ENCODE peak calls at places on chromosome 22, in four cellular contexts. K is ovary, J is fibroblast of lung, H is Peyer's patch. O is an unnamed sample.

GRCh38 chr22:48849963-48850657 is 977.6 kb downstream of the BRD1 start:
- DNase-seq in K (no peak), J (no peak), H (no peak), O (no peak)

GRCh38 chr22:21075516-21076138 is 29.9 kb downstream of the LRRC74B start:
- DNase-seq in K (no peak), J (no peak), H (no peak), O (no peak)

GRCh38 chr22:44871782-44872181 is 119.4 kb downstream of the ARHGAP8 start:
- DNase-seq in K (no peak), J (no peak), H (no peak), O (no peak)

GRCh38 chr22:24728790-24729637 is 45.5 kb downstream of the PIWIL3 start:
- DNase-seq in K (peak; percentile 38), J (peak; percentile 81), H (no peak), O (peak; percentile 37)

GRCh38 chr22:27662359-27663030 is 139.1 kb downstream of the MN1 start:
- DNase-seq in K (peak; percentile 88), J (peak; percentile 34), H (no peak), O (peak; percentile 83)

GRCh38 chr22:49359061-49359460 is 468.6 kb downstream of the BRD1 start:
- DNase-seq in K (no peak), J (no peak), H (no peak), O (no peak)

GRCh38 chr22:45504703-45505341 is 2.1 kb downstream of the FBLN1 start:
- DNase-seq in K (no peak), J (peak; percentile 63), H (no peak), O (peak; percentile 63)

GRCh38 chr22:48258108-48258705 is 1495.8 kb downstream of the TBC1D22A start:
- DNase-seq in K (no peak), J (no peak), H (no peak), O (no peak)

GRCh38 chr22:40877488-40877887 is 15.6 kb upstream of the DNAJB7 start:
- DNase-seq in K (no peak), J (no peak), H (no peak), O (no peak)

GRCh38 chr22:45709866-45710265 is 38.2 kb downstream of the ATXN10 start:
- DNase-seq in K (no peak), J (peak; percentile 28), H (no peak), O (no peak)

GRCh38 chr22:17477401-17477833 is 85.9 kb upstream of the SLC25A18 start:
- DNase-seq in K (peak; percentile 26), J (peak; percentile 82), H (no peak), O (peak; percentile 23)

GRCh38 chr22:48576333-48577013 is 1251.2 kb downstream of the BRD1 start:
- DNase-seq in K (no peak), J (no peak), H (no peak), O (no peak)

GRCh38 chr22:33908201-33909074 is 11.8 kb downstream of the LARGE1 start:
- DNase-seq in K (no peak), J (no peak), H (no peak), O (no peak)

GRCh38 chr22:32810241-32811133 is 9.0 kb downstream of the TIMP3 start:
- DNase-seq in K (no peak), J (peak; percentile 59), H (no peak), O (no peak)

GRCh38 chr22:48670317-48670716 is 1157.4 kb downstream of the BRD1 start:
- DNase-seq in K (no peak), J (no peak), H (no peak), O (no peak)

GRCh38 chr22:46931414-46931813 is 169.0 kb downstream of the TBC1D22A start:
- DNase-seq in K (no peak), J (no peak), H (no peak), O (no peak)

GRCh38 chr22:24233816-24234215 is 11.1 kb downstream of the GGT5 start:
- DNase-seq in K (no peak), J (no peak), H (no peak), O (no peak)

DNA sequence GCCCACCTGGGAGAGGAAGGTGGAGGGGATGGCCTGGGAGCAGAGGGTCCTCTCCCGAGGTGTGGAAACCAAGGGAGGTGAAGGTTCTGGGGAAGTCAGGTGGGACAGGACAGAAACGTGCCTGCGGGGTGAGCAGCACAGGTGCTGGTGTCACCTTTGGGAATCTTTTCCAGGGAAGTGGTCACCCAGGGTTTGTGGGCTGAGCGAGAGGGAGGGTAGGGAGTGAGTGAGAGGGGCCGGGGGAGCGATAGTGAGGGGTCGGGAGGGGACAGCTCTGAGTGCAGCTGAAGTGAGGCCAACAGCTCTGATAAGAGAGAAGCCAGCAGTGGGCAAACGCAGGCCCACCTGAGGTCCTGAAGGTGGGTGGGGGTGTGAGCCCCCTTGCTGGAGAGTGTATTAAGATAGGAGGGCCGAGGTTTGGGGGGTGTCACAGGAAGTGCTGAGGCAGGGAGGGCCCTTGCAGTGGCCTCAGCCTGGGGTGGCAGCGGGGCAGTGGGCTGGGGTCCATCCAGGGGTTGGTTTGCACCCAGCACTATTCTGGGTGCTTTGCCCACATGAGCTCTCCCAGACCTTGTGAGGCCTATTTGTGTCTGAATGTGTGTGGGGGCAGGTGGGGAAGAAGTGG is 1.6 kb upstream of the SHANK3 start:
- DNase-seq in K (no peak), J (no peak), H (no peak), O (no peak)
- H3K27ac ChIP-seq in K (no peak overlapping the region), J (no peak overlapping the region), H (peak overlapping the region; percentile 52), O (peak overlapping the region; percentile 91)

GRCh38 chr22:39151329-39151975 is 1.0 kb downstream of the CBX7 start:
- DNase-seq in K (peak; percentile 45), J (no peak), H (no peak), O (peak; percentile 34)
- H3K27ac ChIP-seq in K (peak overlapping the region; percentile 97), J (no peak overlapping the region), H (peak overlapping the region; percentile 96), O (peak overlapping the region; percentile 96)

GRCh38 chr22:36153756-36154155 is 6.8 kb downstream of the APOL3 start:
- DNase-seq in K (no peak), J (no peak), H (no peak), O (no peak)
- H3K27ac ChIP-seq in K (no peak overlapping the region), J (no peak overlapping the region), H (no peak overlapping the region), O (peak overlapping the region; percentile 89)

GRCh38 chr22:20028855-20029549 is 8.1 kb downstream of the TANGO2 start:
- DNase-seq in K (no peak), J (no peak), H (no peak), O (no peak)
- H3K27ac ChIP-seq in K (no peak overlapping the region), J (no peak overlapping the region), H (no peak overlapping the region), O (no peak overlapping the region)

DNA sequence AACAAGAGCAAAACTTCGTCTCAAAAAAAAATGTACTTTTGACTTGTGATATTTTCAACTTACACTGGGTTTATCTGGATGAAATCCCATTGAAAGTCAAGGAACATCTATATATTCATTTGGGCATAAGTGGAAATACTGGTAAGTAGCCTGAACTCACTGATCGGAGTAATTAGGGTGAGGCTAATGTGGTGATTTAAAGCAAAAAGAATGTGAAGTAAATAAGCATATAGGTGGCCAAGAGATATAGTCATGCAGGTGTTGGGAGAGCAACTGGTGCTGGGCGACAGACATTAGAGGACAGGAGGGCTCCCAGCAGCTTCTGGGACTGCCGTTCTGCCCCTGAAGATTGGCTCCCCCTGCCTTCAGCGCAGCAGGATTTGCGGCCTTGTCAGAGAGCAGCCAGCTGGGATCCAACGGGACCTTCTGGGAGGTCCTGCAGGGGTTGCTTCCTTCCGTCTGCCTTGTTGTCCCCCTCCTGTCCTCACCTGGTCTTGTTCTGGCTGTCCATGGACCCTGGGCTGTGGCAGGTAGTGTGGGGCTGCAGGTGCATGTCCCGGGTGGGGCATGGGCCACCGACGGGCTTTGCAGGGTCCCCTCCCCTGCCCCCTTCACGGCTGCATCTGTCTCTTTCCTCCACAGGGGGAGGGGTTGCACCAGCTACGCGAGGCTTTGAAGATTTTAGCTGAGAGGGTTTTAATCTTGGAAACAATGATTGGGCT is 14.1 kb downstream of the RHBDD3 start:
- DNase-seq in K (no peak), J (no peak), H (no peak), O (no peak)
- H3K27ac ChIP-seq in K (no peak overlapping the region), J (no peak overlapping the region), H (no peak overlapping the region), O (no peak overlapping the region)

GRCh38 chr22:29684244-29684643 is 35.6 kb upstream of the CABP7 start:
- DNase-seq in K (no peak), J (no peak), H (no peak), O (no peak)

GRCh38 chr22:29674121-29674520 is 45.7 kb upstream of the CABP7 start:
- DNase-seq in K (no peak), J (no peak), H (no peak), O (no peak)

GRCh38 chr22:29673361-29673760 is 46.4 kb upstream of the CABP7 start:
- DNase-seq in K (no peak), J (no peak), H (no peak), O (no peak)

GRCh38 chr22:29683536-29683935 is 36.3 kb upstream of the CABP7 start:
- DNase-seq in K (no peak), J (no peak), H (no peak), O (no peak)

GRCh38 chr22:29679316-29679715 is 40.5 kb upstream of the CABP7 start:
- DNase-seq in K (no peak), J (no peak), H (no peak), O (no peak)
- H3K27ac ChIP-seq in K (no peak overlapping the region), J (no peak overlapping the region), H (no peak overlapping the region), O (no peak overlapping the region)

GRCh38 chr22:39287076-39287743 is 32.2 kb downstream of the RPL3 start:
- DNase-seq in K (no peak), J (peak; percentile 49), H (peak; percentile 61), O (no peak)

GRCh38 chr22:39282642-39283311 is 36.6 kb downstream of the RPL3 start:
- DNase-seq in K (no peak), J (no peak), H (no peak), O (no peak)

GRCh38 chr22:39284983-39285382 is 34.4 kb downstream of the RPL3 start:
- DNase-seq in K (no peak), J (no peak), H (no peak), O (no peak)

GRCh38 chr22:39283312-39284141 is 35.9 kb downstream of the RPL3 start:
- DNase-seq in K (no peak), J (peak; percentile 76), H (no peak), O (peak; percentile 74)

DNA sequence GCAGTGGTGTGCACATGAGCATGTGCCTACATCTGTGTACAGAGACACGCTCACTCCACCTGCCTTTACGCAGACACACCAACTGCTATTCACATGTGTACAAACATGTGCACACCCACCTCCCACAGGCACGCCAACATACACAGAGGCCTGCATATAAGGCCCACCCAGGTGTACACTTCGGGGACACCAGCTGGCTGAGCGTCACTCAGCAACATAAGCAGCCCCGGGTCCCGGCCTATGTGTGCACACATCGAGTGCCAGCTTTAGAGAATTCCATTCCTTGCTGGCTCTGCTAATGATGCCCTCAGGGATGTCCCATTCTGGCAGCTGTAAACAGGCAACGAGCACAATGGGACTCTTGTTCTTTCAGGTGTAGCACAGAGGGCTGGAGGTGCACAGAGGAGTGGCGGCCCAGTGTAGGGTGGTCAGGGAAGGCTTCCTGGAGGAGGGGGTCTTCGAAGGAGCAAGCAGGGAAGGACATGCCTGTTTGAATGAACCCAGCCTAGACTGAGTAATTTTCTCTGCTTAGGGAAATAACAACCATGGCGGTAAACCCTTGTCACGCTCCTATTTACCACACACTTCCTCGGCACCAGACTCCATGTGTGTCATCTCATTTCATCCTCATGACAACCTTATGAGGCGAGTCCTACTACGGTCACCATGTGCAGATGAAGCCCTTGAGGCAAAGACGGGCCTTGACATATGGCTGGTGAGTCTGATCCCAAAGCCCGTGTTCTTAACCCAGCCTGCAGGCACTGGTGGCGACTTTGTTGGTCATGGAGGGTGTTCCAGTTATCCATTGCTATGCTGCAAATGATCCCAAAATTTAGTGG is 35.1 kb downstream of the RPL3 start:
- DNase-seq in K (no peak), J (no peak), H (no peak), O (no peak)
- H3K27ac ChIP-seq in K (no peak overlapping the region), J (no peak overlapping the region), H (peak overlapping the region; percentile 67), O (peak overlapping the region; percentile 77)

O was measured in heart right ventricle.